ENCODE peak calls at places on chromosomes 1 and 21, in six cellular contexts. G, B, J, Q, C and P are unnamed samples.

GRCh38 chr1:196063307-196063706 is 544.9 kb downstream of the KCNT2 start:
- DNase-seq in G (peak), B (no peak), J (no peak), Q (no peak), C (no peak), P (no peak)

GRCh38 chr1:33032126-33032869 is 4.4 kb downstream of the AK2 start:
- DNase-seq in G (no peak), B (no peak), J (no peak), Q (no peak), C (no peak), P (no peak)

GRCh38 chr1:112904831-112905227 is 51.2 kb downstream of the SLC16A1 start:
- DNase-seq in G (peak), B (no peak), J (no peak), Q (no peak), C (no peak), P (no peak)

GRCh38 chr1:78236711-78237110 is 190.9 kb downstream of the GIPC2 start:
- DNase-seq in G (peak), B (no peak), J (no peak), Q (no peak), C (no peak), P (no peak)

GRCh38 chr1:236064674-236065508 is at the start of gene NID1:
- DNase-seq in G (peak), B (peak), J (peak), Q (no peak), C (peak), P (peak)

GRCh38 chr1:206477581-206478380 is 7.5 kb downstream of the IKBKE start:
- DNase-seq in G (peak), B (no peak), J (no peak), Q (no peak), C (no peak), P (no peak)

GRCh38 chr1:47527653-47528272 is 89.9 kb downstream of the FOXD2 start:
- DNase-seq in G (peak), B (no peak), J (peak), Q (no peak), C (no peak), P (peak)

GRCh38 chr1:208230668-208231529 is 13.3 kb downstream of the PLXNA2 start:
- DNase-seq in G (peak), B (no peak), J (no peak), Q (no peak), C (no peak), P (no peak)

GRCh38 chr1:96388421-96389310 is 332.9 kb upstream of the PTBP2 start:
- DNase-seq in G (no peak), B (no peak), J (no peak), Q (no peak), C (no peak), P (no peak)

GRCh38 chr1:203048555-203049051 is 22.3 kb downstream of the PPFIA4 start:
- DNase-seq in G (peak), B (no peak), J (peak), Q (no peak), C (no peak), P (peak)

GRCh38 chr1:66690666-66691381 is 61.4 kb upstream of the DYNLT5 start:
- DNase-seq in G (no peak), B (no peak), J (no peak), Q (no peak), C (no peak), P (no peak)

GRCh38 chr1:6467744-6468688 is 2.0 kb upstream of the TNFRSF25 start:
- DNase-seq in G (no peak), B (no peak), J (no peak), Q (no peak), C (no peak), P (no peak)

GRCh38 chr1:210292276-210292851 is 36.3 kb upstream of the HHAT start:
- DNase-seq in G (no peak), B (peak), J (peak), Q (no peak), C (peak), P (peak)

GRCh38 chr1:115976900-115977480 is 677 bp downstream of the SLC22A15 start:
- DNase-seq in G (peak), B (no peak), J (no peak), Q (no peak), C (peak), P (no peak)

GRCh38 chr1:93784538-93784937 is 94.5 kb downstream of the DNTTIP2 start:
- DNase-seq in G (no peak), B (no peak), J (no peak), Q (no peak), C (no peak), P (no peak)

GRCh38 chr1:51690285-51690961 is 73.5 kb downstream of the OSBPL9 start:
- DNase-seq in G (peak), B (no peak), J (no peak), Q (peak), C (no peak), P (no peak)

GRCh38 chr21:35352066-35352770 is 303.1 kb upstream of the RUNX1 start:
- DNase-seq in G (peak), B (no peak), J (no peak), Q (no peak), C (no peak), P (no peak)

GRCh38 chr1:57831624-57832023 is 407.8 kb upstream of the DAB1 start:
- DNase-seq in G (peak), B (no peak), J (no peak), Q (no peak), C (no peak), P (no peak)

GRCh38 chr1:169648709-169649108 is 18.8 kb upstream of the SELP start:
- DNase-seq in G (no peak), B (no peak), J (no peak), Q (no peak), C (no peak), P (no peak)

GRCh38 chr21:26167593-26167992 is 3.0 kb downstream of the APP start:
- DNase-seq in G (no peak), B (no peak), J (no peak), Q (no peak), C (no peak), P (no peak)

GRCh38 chr1:154546264-154547043 is 12.0 kb downstream of the UBE2Q1 start:
- DNase-seq in G (peak), B (no peak), J (peak), Q (no peak), C (peak), P (peak)

GRCh38 chr1:32361674-32362473 is 411 bp downstream of the FAM229A start:
- DNase-seq in G (peak), B (peak), J (peak), Q (no peak), C (peak), P (peak)

GRCh38 chr21:32976791-32977190 is 48.9 kb upstream of the OLIG2 start:
- DNase-seq in G (no peak), B (no peak), J (no peak), Q (no peak), C (no peak), P (no peak)

GRCh38 chr1:231122143-231122542 is 39.7 kb upstream of the TRIM67 start:
- DNase-seq in G (no peak), B (no peak), J (no peak), Q (no peak), C (no peak), P (no peak)

GRCh38 chr1:216153130-216153529 is 270.1 kb downstream of the USH2A start:
- DNase-seq in G (no peak), B (no peak), J (peak), Q (no peak), C (no peak), P (no peak)

GRCh38 chr21:34648739-34649297 is 20.0 kb upstream of the CLIC6 start:
- DNase-seq in G (no peak), B (no peak), J (no peak), Q (no peak), C (no peak), P (no peak)

DNA sequence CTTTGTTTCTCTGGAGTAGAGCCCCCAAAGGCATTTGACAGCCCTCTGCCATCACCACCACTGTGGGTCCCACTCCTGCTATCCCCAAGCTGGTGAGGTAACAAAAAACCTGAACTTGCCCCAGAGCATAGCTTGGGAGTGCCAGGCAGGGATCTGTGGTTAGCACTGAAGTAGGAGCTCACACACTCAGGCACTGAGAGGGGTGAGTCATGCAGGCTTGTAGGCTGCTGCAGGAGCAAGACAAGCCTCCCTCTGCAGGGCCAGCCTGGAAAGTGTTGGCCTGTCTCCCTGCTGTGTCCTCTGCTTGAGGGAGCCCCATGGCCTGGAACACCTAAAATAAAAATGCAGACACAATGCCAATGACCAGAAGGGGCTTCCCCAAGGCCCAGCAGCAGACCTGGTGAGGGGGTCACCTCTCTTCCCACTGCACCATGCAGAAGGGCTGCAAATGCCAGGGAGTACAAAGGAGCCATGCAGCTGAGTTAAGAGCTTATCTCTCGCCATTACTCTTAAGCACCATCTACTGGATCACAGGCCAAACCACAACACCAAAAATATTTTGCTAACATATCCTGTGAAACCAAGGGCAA is 108.9 kb upstream of the POGK start:
- DNase-seq in G (peak), B (no peak), J (peak), Q (no peak), C (no peak), P (no peak)
- TF ChIP-seq CTCF in G (no peak), B (no peak), J (peak), Q (no peak), C (no peak), P (no peak)

GRCh38 chr1:156122086-156122485 is 7.6 kb downstream of the LMNA start:
- DNase-seq in G (no peak), B (no peak), J (no peak), Q (no peak), C (no peak), P (no peak)

GRCh38 chr1:156121441-156121840 is 6.9 kb downstream of the LMNA start:
- DNase-seq in G (no peak), B (no peak), J (no peak), Q (no peak), C (no peak), P (no peak)

GRCh38 chr1:156122519-156123355 is 8.2 kb downstream of the LMNA start:
- DNase-seq in G (peak), B (peak), J (no peak), Q (peak), C (peak), P (no peak)

GRCh38 chr1:156124557-156125483 is 10.3 kb downstream of the LMNA start:
- DNase-seq in G (peak), B (no peak), J (peak), Q (no peak), C (no peak), P (no peak)

DNA sequence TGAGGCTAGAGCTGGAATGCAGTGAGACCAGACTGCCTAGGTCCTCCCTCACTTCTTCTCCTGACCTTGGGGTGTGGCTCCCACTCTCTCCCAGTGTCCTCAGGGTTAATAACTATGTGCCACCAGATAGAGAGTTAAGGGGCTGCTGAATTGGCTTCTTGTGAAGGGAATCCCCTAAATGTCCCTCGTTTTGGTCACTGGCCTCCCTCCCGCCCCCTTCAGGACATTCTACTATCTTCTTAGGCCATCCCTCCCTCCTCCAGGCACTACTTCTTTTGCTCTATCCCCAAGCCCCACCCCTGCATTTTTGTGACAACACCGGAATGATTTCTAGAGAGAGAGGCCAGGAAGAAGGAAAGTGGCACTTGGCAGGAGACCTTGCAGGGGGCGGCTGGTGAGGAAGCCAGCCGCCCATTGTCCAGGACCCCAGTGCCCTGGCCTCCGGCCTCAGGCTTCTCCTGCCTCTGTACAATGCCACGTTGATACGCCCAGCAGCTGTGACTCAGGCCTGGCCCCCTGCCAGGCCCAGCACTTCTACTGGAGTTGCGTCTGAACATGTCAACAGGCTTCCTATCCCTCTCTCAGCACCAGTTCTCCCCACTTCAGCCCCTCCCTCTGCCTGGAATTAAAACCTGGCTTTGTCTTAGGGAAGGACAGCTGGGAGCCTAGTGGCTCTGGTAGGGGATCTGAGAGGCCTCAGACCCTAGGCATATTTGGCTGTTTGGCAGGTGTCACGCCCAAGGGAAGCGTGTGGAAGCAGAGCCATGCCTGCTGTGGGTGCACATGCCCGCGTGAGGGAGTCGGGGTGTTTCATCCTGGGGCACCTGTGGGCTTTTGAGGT is 9.1 kb downstream of the LMNA start:
- DNase-seq in G (peak), B (peak), J (peak), Q (peak), C (peak), P (no peak)
- TF ChIP-seq CTCF in G (peak), B (no peak), J (peak), Q (peak), C (peak), P (no peak)

DNA sequence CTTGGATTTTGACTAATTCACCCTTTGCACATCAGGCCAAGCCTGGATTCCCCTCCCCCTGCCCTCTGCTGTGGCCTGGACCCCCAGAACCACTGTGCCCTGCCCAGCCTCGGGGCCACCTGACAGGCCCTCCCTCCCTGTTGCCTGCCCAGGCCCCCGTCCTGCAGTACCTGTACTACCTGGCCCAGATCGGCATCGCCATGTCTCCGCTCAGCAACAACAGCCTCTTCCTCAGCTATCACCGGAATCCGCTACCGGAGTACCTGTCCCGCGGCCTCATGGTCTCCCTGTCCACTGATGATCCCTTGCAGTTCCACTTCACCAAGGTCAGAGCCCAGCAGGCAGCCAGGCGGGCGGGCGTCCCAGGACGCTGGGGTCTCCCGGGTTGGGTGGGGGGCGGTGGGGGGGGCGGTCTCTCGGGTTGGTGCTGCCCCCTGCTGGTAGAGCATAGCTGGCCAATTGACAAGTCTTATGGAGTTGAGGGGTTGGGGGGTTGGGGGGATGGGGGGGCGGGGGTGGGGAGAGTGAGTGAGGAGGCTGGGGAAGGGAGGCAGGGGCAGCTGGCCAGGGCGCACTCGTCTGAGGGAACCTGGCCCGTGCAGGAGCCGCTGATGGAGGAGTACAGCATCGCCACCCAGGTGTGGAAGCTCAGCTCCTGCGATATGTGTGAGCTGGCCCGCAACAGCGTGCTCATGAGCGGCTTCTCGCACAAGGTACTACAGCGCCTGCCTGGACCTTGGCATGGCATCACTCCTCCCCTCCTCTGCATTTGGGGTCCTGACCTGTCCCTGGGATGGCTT is 10.6 kb downstream of the AMPD2 start:
- DNase-seq in G (no peak), B (peak), J (peak), Q (no peak), C (no peak), P (no peak)
- TF ChIP-seq CTCF in G (peak), B (no peak), J (peak), Q (peak), C (peak), P (peak)

GRCh38 chr21:43322311-43322710 is 104.6 kb downstream of the SIK1 start:
- DNase-seq in G (no peak), B (no peak), J (no peak), Q (no peak), C (no peak), P (no peak)
- TF ChIP-seq CTCF in G (no peak), B (no peak), J (no peak), Q (no peak), C (no peak), P (no peak)

DNA sequence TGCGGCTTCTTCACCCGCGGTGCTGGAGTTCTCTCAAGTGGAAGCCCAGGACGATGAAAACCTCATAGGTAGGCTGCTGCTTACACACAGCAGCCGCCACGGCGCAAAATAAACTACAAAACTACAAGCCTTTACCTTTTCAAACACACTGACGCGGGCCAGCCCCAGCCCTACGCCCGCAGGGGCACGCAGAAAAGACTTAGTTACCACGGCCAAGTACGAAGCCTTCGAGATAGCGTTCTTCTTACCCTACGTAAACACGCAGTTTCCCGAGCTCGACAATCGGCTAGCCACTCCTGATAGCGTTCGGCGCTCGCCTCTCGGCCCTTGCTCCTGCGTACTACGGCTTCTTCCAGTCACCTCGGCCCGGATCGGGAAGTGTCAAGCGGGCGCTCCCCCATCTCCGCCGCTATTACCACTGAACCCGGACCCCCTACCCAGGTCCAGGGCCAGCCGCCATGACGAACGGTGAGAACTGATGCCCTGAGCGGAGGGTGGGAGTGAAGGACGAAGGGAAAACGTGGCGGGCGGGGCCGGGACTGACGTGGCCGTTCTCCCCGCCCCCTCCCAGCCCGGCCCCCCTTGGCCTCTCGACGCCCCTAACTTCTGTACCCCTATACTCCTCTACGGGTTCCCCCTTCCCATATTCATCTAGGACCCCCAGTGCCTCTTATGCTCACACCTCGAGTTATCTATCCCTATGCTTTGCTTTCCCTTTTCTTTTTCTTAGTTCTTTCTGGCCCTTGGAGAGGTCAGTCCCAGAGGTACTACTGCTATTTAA is at the start of gene TMEM167B:
- DNase-seq in G (peak), B (peak), J (peak), Q (peak), C (peak), P (peak)
- TF ChIP-seq CTCF in G (no peak), B (no peak), J (no peak), Q (no peak), C (no peak), P (no peak)

DNA sequence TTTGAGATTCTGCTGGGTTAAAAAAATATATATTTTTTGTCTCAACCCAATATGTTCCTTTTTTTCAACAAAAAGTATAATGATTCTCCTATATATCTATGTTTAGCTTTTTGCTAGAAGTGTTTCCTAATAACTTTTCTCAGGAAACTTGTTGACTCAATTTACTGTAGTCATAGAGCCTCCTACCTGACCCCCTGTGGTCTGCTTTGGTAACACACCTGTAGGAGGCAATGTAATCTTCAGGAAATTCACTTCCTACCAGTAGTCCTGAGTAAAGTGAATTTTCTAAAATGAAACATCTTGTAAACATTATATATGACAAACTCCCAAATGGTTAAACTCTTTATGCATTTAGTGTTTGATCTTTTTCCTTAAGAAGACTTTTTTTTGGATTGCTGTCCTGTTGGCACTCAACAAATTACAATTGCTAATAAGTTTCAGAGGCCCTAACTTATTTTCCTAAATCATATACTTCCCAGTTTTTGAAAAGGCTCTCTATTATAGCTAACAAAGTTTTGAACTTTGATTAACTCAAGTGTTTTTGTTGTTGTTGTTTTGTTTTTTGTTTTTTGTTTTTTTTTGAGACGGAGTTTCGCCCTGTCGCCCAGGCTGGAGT is 118.3 kb downstream of the OLFML2B start:
- DNase-seq in G (peak), B (no peak), J (no peak), Q (no peak), C (no peak), P (no peak)
- TF ChIP-seq CTCF in G (peak), B (no peak), J (peak), Q (peak), C (peak), P (peak)